ENCODE peak calls at places on chromosomes 3 and 15, in four cellular contexts. C, G, N and V are unnamed samples.

GRCh38 chr3:43243590-43244587 is 42.5 kb upstream of the SNRK start:
- DNase-seq in C (no peak), G (no peak), N (no peak), V (no peak)

GRCh38 chr3:126621171-126621570 is 33.8 kb downstream of the TXNRD3 start:
- DNase-seq in C (no peak), G (no peak), N (no peak), V (no peak)

GRCh38 chr3:7788881-7789280 is 712.7 kb upstream of the LMCD1 start:
- DNase-seq in C (no peak), G (no peak), N (no peak), V (no peak)

GRCh38 chr3:59426851-59427565 is 377.2 kb upstream of the CFAP20DC start:
- DNase-seq in C (no peak), G (no peak), N (no peak), V (no peak)

GRCh38 chr3:94811836-94812235 is 749.0 kb downstream of the NSUN3 start:
- DNase-seq in C (no peak), G (no peak), N (no peak), V (no peak)

GRCh38 chr3:24550588-24550987 is 55.9 kb upstream of the THRB start:
- DNase-seq in C (no peak), G (peak), N (no peak), V (no peak)

GRCh38 chr3:52440671-52441070 is 4.2 kb downstream of the SEMA3G start:
- DNase-seq in C (no peak), G (no peak), N (no peak), V (no peak)

GRCh38 chr3:133295199-133295901 is 104.5 kb upstream of the BFSP2 start:
- DNase-seq in C (no peak), G (no peak), N (peak), V (no peak)

GRCh38 chr15:64865998-64866520 is 24.3 kb downstream of the PLEKHO2 start:
- DNase-seq in C (no peak), G (no peak), N (no peak), V (no peak)

GRCh38 chr15:84907731-84908130 is 23.3 kb downstream of the SLC28A1 start:
- DNase-seq in C (no peak), G (no peak), N (no peak), V (no peak)

GRCh38 chr3:30871720-30872119 is 22.7 kb downstream of the GADL1 start:
- DNase-seq in C (no peak), G (no peak), N (no peak), V (no peak)

GRCh38 chr3:155391583-155391982 is 98.1 kb upstream of the STRIT1 start:
- DNase-seq in C (no peak), G (peak), N (no peak), V (no peak)

GRCh38 chr15:40878785-40879184 is 4.8 kb upstream of the RHOV start:
- DNase-seq in C (no peak), G (no peak), N (no peak), V (peak)

GRCh38 chr3:72255736-72256559 is 471.0 kb upstream of the PROK2 start:
- DNase-seq in C (no peak), G (no peak), N (no peak), V (no peak)

GRCh38 chr15:75891895-75892294 is 11.8 kb upstream of the FBXO22 start:
- DNase-seq in C (peak), G (peak), N (no peak), V (no peak)

GRCh38 chr3:14531856-14532395 is 8.2 kb downstream of the GRIP2 start:
- DNase-seq in C (no peak), G (no peak), N (no peak), V (no peak)

GRCh38 chr3:194364652-194365434 is 4.7 kb downstream of the LRRC15 start:
- DNase-seq in C (no peak), G (no peak), N (no peak), V (no peak)

GRCh38 chr15:72912121-72912520 is 128.6 kb upstream of the ADPGK start:
- DNase-seq in C (no peak), G (no peak), N (no peak), V (no peak)

GRCh38 chr15:67361100-67361499 is 106.5 kb downstream of the IQCH start:
- DNase-seq in C (no peak), G (no peak), N (no peak), V (no peak)

GRCh38 chr15:91116379-91117067 is 16.5 kb downstream of the SV2B start:
- DNase-seq in C (peak), G (no peak), N (peak), V (no peak)

GRCh38 chr15:73956276-73957086 is 30.2 kb downstream of the LOXL1 start:
- DNase-seq in C (no peak), G (peak), N (no peak), V (no peak)

GRCh38 chr3:126130081-126130855 is 46.3 kb upstream of the SLC41A3 start:
- DNase-seq in C (no peak), G (no peak), N (no peak), V (no peak)

GRCh38 chr3:43155464-43156121 is 49.7 kb upstream of the POMGNT2 start:
- DNase-seq in C (peak), G (peak), N (no peak), V (peak)

GRCh38 chr15:96343529-96344072 is 13.1 kb downstream of the NR2F2 start:
- DNase-seq in C (no peak), G (no peak), N (no peak), V (no peak)

GRCh38 chr3:129663045-129663446 is 56.6 kb upstream of the PLXND1 start:
- DNase-seq in C (peak), G (peak), N (no peak), V (no peak)

GRCh38 chr3:137647179-137647578 is 116.9 kb upstream of the SOX14 start:
- DNase-seq in C (no peak), G (no peak), N (no peak), V (no peak)

GRCh38 chr3:195897081-195897852 is 11.1 kb downstream of the TNK2 start:
- DNase-seq in C (no peak), G (peak), N (no peak), V (peak)

GRCh38 chr3:56810912-56811544 is 9.3 kb upstream of the ARHGEF3 start:
- DNase-seq in C (no peak), G (no peak), N (no peak), V (no peak)

GRCh38 chr3:10142707-10143560 is 1.4 kb downstream of the VHL start:
- DNase-seq in C (no peak), G (peak), N (no peak), V (peak)

GRCh38 chr3:48018841-48019240 is 2.6 kb upstream of the MAP4 start:
- DNase-seq in C (peak), G (peak), N (no peak), V (no peak)

GRCh38 chr3:3015472-3016089 is 94.6 kb downstream of the IL5RA start:
- DNase-seq in C (peak), G (peak), N (no peak), V (no peak)

GRCh38 chr3:38560284-38560683 is 64.1 kb downstream of the EXOG start:
- DNase-seq in C (no peak), G (no peak), N (no peak), V (no peak)

GRCh38 chr3:72093270-72093669 is 308.3 kb upstream of the PROK2 start:
- DNase-seq in C (no peak), G (no peak), N (no peak), V (no peak)

GRCh38 chr15:89364341-89364740 is 29.7 kb upstream of the POLG start:
- DNase-seq in C (no peak), G (no peak), N (no peak), V (no peak)
- TF ChIP-seq CHD2 in C (no peak), G (no peak), N (no peak), V (no peak)

GRCh38 chr3:120572027-120572426 is 24.1 kb upstream of the NDUFB4 start:
- DNase-seq in C (no peak), G (no peak), N (no peak), V (no peak)

GRCh38 chr3:120567370-120568197 is 28.6 kb upstream of the NDUFB4 start:
- DNase-seq in C (peak), G (peak), N (no peak), V (peak)

GRCh38 chr3:120568624-120569023 is 27.5 kb upstream of the NDUFB4 start:
- DNase-seq in C (no peak), G (no peak), N (no peak), V (no peak)

GRCh38 chr3:120568198-120568523 is 28.0 kb upstream of the NDUFB4 start:
- DNase-seq in C (no peak), G (no peak), N (no peak), V (no peak)

GRCh38 chr3:120569224-120569915 is 26.8 kb upstream of the NDUFB4 start:
- DNase-seq in C (no peak), G (no peak), N (no peak), V (no peak)
- TF ChIP-seq CHD4 in C (no peak), G (no peak), N (no peak), V (no peak)

DNA sequence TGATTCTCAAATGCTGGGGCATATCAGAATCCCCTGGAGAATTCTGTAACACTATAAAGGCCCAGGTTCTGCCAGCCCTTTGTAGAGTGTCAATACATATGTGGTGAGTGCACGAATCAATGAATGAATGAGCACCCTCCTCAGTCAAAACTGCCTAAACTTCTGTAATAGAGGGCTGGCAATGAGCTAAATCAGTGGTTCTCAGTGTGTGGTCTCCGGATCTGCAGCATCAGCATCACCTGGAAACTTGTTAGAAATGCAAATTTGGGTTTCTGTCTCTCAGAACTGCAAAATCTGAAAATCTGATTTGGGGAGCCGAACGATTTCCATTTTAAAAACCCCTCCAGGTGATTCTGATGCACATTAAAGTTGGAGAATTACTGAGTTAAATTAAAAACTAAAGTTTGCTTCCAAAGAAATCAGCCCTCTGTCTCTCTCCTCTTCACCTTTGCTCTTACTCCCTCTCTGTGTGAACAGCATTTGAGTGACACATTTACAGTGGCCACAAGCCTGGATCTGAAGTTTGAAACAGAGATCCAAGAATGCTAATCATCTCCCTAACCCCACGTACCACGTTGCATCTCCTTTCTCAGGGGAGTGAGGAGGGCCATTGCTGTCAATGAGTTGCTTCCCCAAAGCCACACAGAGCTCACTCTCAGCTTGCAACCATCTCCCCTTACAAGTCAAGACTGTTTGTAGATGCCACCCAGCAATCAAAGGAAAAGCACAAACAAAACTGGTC is 109.5 kb downstream of the STAC start:
- DNase-seq in C (no peak), G (no peak), N (no peak), V (no peak)
- TF ChIP-seq CHD2 in C (no peak), G (no peak), N (no peak), V (no peak)

DNA sequence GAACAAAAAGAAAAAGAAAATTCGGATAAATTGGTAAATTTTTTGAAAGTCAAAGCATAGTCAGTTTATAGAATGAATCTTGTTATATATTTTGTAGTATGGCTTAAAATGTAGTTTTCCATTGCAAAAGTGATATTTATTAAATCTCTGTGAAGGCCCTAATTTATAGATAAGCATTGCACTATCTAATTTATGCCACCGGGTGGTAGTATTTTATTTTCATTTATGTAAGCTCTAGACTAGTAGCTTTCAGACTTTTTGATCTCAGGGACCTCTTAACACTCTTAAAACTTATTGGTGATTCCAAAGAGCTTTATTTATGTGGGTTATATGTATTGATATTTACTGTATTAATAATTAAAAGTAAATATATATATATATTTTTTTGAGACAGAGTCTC is 133.9 kb upstream of the LRRFIP2 start:
- DNase-seq in C (peak), G (peak), N (no peak), V (peak)
- TF ChIP-seq CHD4 in C (no peak), G (no peak), N (no peak), V (no peak)